ENCODE peak calls at places on chromosome X, in four cellular contexts. One of them, this sample, is unnamed.

GRCh38 chrX:72100824-72101351 is 30.8 kb downstream of the RTL5 start:
- DNase-seq in IMR-90: no peak
- DNase-seq in H9: no peak
- DNase-seq in H1: no peak
- DNase-seq in this sample: no peak

GRCh38 chrX:104343408-104344129 is 88.8 kb upstream of the ESX1 start:
- DNase-seq in IMR-90: peak; percentile 74
- DNase-seq in H9: peak; percentile 77
- DNase-seq in H1: peak; percentile 70
- DNase-seq in this sample: peak; percentile 92

GRCh38 chrX:37378830-37379229 is 29.7 kb downstream of the PRRG1 start:
- DNase-seq in IMR-90: no peak
- DNase-seq in H9: no peak
- DNase-seq in H1: no peak
- DNase-seq in this sample: no peak

GRCh38 chrX:29531336-29531735 is 684.0 kb upstream of the MAGEB2 start:
- DNase-seq in IMR-90: no peak
- DNase-seq in H9: no peak
- DNase-seq in H1: no peak
- DNase-seq in this sample: no peak

GRCh38 chrX:72712094-72712755 is 1.9 kb downstream of the PHKA1 start:
- DNase-seq in IMR-90: peak; percentile 13
- DNase-seq in H9: no peak
- DNase-seq in H1: no peak
- DNase-seq in this sample: peak; percentile 27

GRCh38 chrX:19810809-19811208 is 76.6 kb downstream of the SH3KBP1 start:
- DNase-seq in IMR-90: peak; percentile 48
- DNase-seq in H9: no peak
- DNase-seq in H1: no peak
- DNase-seq in this sample: no peak

GRCh38 chrX:13428055-13428786 is 108.4 kb upstream of the ATXN3L start:
- DNase-seq in IMR-90: peak; percentile 72
- DNase-seq in H9: peak; percentile 53
- DNase-seq in H1: no peak
- DNase-seq in this sample: peak; percentile 16

GRCh38 chrX:41468647-41469323 is 21.6 kb downstream of the NYX start:
- DNase-seq in IMR-90: peak; percentile 22
- DNase-seq in H9: no peak
- DNase-seq in H1: no peak
- DNase-seq in this sample: no peak

GRCh38 chrX:79170632-79171031 is 26.1 kb downstream of the GPR174 start:
- DNase-seq in IMR-90: no peak
- DNase-seq in H9: no peak
- DNase-seq in H1: no peak
- DNase-seq in this sample: no peak

GRCh38 chrX:2242326-2242725 is 258.4 kb downstream of the DHRSX start:
- DNase-seq in IMR-90: no peak
- DNase-seq in H9: no peak
- DNase-seq in H1: no peak
- DNase-seq in this sample: peak; percentile 83

GRCh38 chrX:10071451-10072163 is 85.2 kb upstream of the CLCN4 start:
- DNase-seq in IMR-90: no peak
- DNase-seq in H9: no peak
- DNase-seq in H1: no peak
- DNase-seq in this sample: no peak

GRCh38 chrX:102345916-102346315 is 93.9 kb downstream of the NXF2B start:
- DNase-seq in IMR-90: peak; percentile 34
- DNase-seq in H9: peak; percentile 68
- DNase-seq in H1: peak; percentile 67
- DNase-seq in this sample: peak; percentile 48

GRCh38 chrX:19709117-19709811 is 178.1 kb downstream of the SH3KBP1 start:
- DNase-seq in IMR-90: no peak
- DNase-seq in H9: no peak
- DNase-seq in H1: no peak
- DNase-seq in this sample: no peak

GRCh38 chrX:35809816-35810215 is 11.7 kb downstream of the MAGEB16 start:
- DNase-seq in IMR-90: no peak
- DNase-seq in H9: no peak
- DNase-seq in H1: no peak
- DNase-seq in this sample: no peak
- H3K56ac ChIP-seq in IMR-90: no peak overlapping the region
- H3K56ac ChIP-seq in H9: no peak overlapping the region
- H3K56ac ChIP-seq in H1: no peak overlapping the region
- H3K56ac ChIP-seq in this sample: no peak overlapping the region

DNA sequence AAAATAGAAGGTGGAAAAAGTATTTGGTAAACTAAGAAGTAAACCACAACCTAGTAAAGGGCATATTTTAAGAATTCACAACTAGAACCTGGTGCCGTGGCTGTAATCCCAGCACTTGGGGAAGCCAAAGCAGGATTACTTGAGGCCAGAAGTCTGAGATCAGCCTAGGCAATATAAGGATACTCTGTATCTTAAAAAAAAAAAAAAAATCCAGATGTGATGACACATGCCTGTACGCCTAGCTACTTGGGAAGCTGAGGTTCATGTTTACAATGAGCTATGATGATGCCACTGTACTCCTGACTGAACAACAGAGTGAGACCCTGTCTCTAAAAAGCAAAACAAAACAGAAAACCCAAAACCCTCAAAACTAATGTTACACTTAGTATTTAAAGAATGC is 294.9 kb upstream of the ZCCHC13 start:
- DNase-seq in IMR-90: peak; percentile 49
- DNase-seq in H9: no peak
- DNase-seq in H1: no peak
- DNase-seq in this sample: no peak
- H3K56ac ChIP-seq in IMR-90: no peak overlapping the region
- H3K56ac ChIP-seq in H9: no peak overlapping the region
- H3K56ac ChIP-seq in H1: no peak overlapping the region
- H3K56ac ChIP-seq in this sample: no peak overlapping the region

GRCh38 chrX:40131644-40132376 is 34.1 kb upstream of the BCOR start:
- DNase-seq in IMR-90: no peak
- DNase-seq in H9: no peak
- DNase-seq in H1: no peak
- DNase-seq in this sample: no peak
- H3K56ac ChIP-seq in IMR-90: no peak overlapping the region
- H3K56ac ChIP-seq in H9: no peak overlapping the region
- H3K56ac ChIP-seq in H1: no peak overlapping the region
- H3K56ac ChIP-seq in this sample: no peak overlapping the region

GRCh38 chrX:22538581-22538980 is 265.9 kb downstream of the CBLL2 start:
- DNase-seq in IMR-90: no peak
- DNase-seq in H9: no peak
- DNase-seq in H1: no peak
- DNase-seq in this sample: peak; percentile 7
- H3K56ac ChIP-seq in IMR-90: no peak overlapping the region
- H3K56ac ChIP-seq in H9: no peak overlapping the region
- H3K56ac ChIP-seq in H1: no peak overlapping the region
- H3K56ac ChIP-seq in this sample: no peak overlapping the region

GRCh38 chrX:40064055-40064597 is 33.6 kb downstream of the BCOR start:
- DNase-seq in IMR-90: no peak
- DNase-seq in H9: peak; percentile 77
- DNase-seq in H1: no peak
- DNase-seq in this sample: no peak
- H3K56ac ChIP-seq in IMR-90: no peak overlapping the region
- H3K56ac ChIP-seq in H9: no peak overlapping the region
- H3K56ac ChIP-seq in H1: no peak overlapping the region
- H3K56ac ChIP-seq in this sample: peak overlapping the region; percentile 7